ENCODE peak calls at places on chromosomes 1 and 21, in eight cellular contexts. D is activated T-cell treated with anti-CD3 and anti-CD28 coated beads, Interleukin-2, amount 50 U/mL, for 72 hours; J is ACHN; M is sigmoid colon; B is NB4; U is ureter; I is stimulated activated naive B cell treated with anti-CD40 and anti-IgM and Interleukin-4, amounts not matched to agents 10 μg/mL and 1 μg/mL and 100 μg/mL, for 72 hours; Y is AG04450. G is an unnamed sample.

GRCh38 chr1:216723274-216723780 is at the start of gene ESRRG:
- DNase-seq in D (no peak), J (peak), M (no peak), B (no peak), U (peak), I (no peak), Y (no peak), G (peak)

GRCh38 chr1:38746966-38747600 is 112.5 kb downstream of the RRAGC start:
- DNase-seq in D (no peak), J (no peak), M (no peak), B (no peak), U (no peak), I (no peak), Y (no peak), G (peak)

GRCh38 chr21:42570841-42571387 is 57.3 kb downstream of the SLC37A1 start:
- DNase-seq in D (no peak), J (no peak), M (peak), B (no peak), U (peak), I (no peak), Y (no peak), G (peak)

GRCh38 chr1:54481201-54481884 is 66.7 kb upstream of the ACOT11 start:
- DNase-seq in D (no peak), J (no peak), M (no peak), B (no peak), U (no peak), I (no peak), Y (no peak), G (no peak)

GRCh38 chr1:198909973-198910372 is 271.1 kb downstream of the PTPRC start:
- DNase-seq in D (no peak), J (no peak), M (no peak), B (no peak), U (no peak), I (no peak), Y (no peak), G (no peak)

GRCh38 chr1:166185526-166185925 is 18.7 kb upstream of the FAM78B start:
- DNase-seq in D (no peak), J (no peak), M (no peak), B (no peak), U (no peak), I (no peak), Y (no peak), G (no peak)

GRCh38 chr1:2574350-2574749 is 12.2 kb upstream of the PRXL2B start:
- DNase-seq in D (no peak), J (no peak), M (no peak), B (no peak), U (no peak), I (no peak), Y (no peak), G (no peak)

GRCh38 chr1:203534526-203534925 is 40.6 kb downstream of the OPTC start:
- DNase-seq in D (no peak), J (peak), M (peak), B (no peak), U (peak), I (no peak), Y (peak), G (no peak)

GRCh38 chr1:32715901-32716311 is 13.3 kb upstream of the SYNC start:
- DNase-seq in D (no peak), J (no peak), M (no peak), B (no peak), U (no peak), I (no peak), Y (no peak), G (no peak)

GRCh38 chr1:12527564-12527963 is 90.4 kb downstream of the DHRS3 start:
- DNase-seq in D (no peak), J (no peak), M (peak), B (no peak), U (no peak), I (no peak), Y (no peak), G (no peak)

GRCh38 chr1:21700094-21700493 is 30.9 kb upstream of the RAP1GAP start:
- DNase-seq in D (no peak), J (no peak), M (no peak), B (no peak), U (no peak), I (no peak), Y (no peak), G (no peak)

GRCh38 chr21:41830764-41831452 is 48.2 kb downstream of the PRDM15 start:
- DNase-seq in D (no peak), J (no peak), M (no peak), B (no peak), U (no peak), I (no peak), Y (no peak), G (no peak)

GRCh38 chr1:86706018-86706417 is 1.6 kb downstream of the SH3GLB1 start:
- DNase-seq in D (no peak), J (no peak), M (no peak), B (no peak), U (no peak), I (no peak), Y (no peak), G (peak)

GRCh38 chr1:224287714-224288113 is 42.3 kb downstream of the NVL start:
- DNase-seq in D (no peak), J (no peak), M (no peak), B (no peak), U (no peak), I (no peak), Y (no peak), G (no peak)

GRCh38 chr1:229349463-229350385 is 6.9 kb upstream of the CCSAP start:
- DNase-seq in D (no peak), J (no peak), M (no peak), B (no peak), U (no peak), I (no peak), Y (no peak), G (no peak)

GRCh38 chr21:14530574-14530973 is 15.5 kb downstream of the SAMSN1 start:
- DNase-seq in D (no peak), J (no peak), M (no peak), B (peak), U (no peak), I (no peak), Y (no peak), G (no peak)

GRCh38 chr21:42566524-42567180 is 53.0 kb downstream of the SLC37A1 start:
- DNase-seq in D (no peak), J (no peak), M (peak), B (no peak), U (no peak), I (no peak), Y (no peak), G (no peak)

GRCh38 chr1:227902641-227902990 is 45.1 kb downstream of the WNT9A start:
- DNase-seq in D (no peak), J (no peak), M (peak), B (no peak), U (no peak), I (no peak), Y (no peak), G (no peak)

GRCh38 chr21:43267391-43268085 is 98.7 kb downstream of the CRYAA start:
- DNase-seq in D (no peak), J (no peak), M (no peak), B (no peak), U (no peak), I (no peak), Y (no peak), G (no peak)

GRCh38 chr1:160058087-160058486 is 11.9 kb downstream of the KCNJ10 start:
- DNase-seq in D (no peak), J (peak), M (no peak), B (no peak), U (no peak), I (no peak), Y (no peak), G (no peak)

GRCh38 chr1:43582162-43582566 is 51.5 kb downstream of the PTPRF start:
- DNase-seq in D (peak), J (peak), M (no peak), B (peak), U (peak), I (no peak), Y (peak), G (no peak)

GRCh38 chr1:184684285-184685077 is 70.2 kb downstream of the EDEM3 start:
- DNase-seq in D (no peak), J (no peak), M (no peak), B (no peak), U (no peak), I (no peak), Y (no peak), G (no peak)

GRCh38 chr21:25563399-25564116 is 43.7 kb downstream of the MRPL39 start:
- DNase-seq in D (peak), J (no peak), M (no peak), B (peak), U (no peak), I (no peak), Y (no peak), G (no peak)

GRCh38 chr1:14767075-14767474 is 168.6 kb downstream of the KAZN start:
- DNase-seq in D (no peak), J (no peak), M (no peak), B (no peak), U (no peak), I (no peak), Y (no peak), G (peak)

GRCh38 chr21:34702341-34702807 is 33.6 kb downstream of the CLIC6 start:
- DNase-seq in D (no peak), J (no peak), M (peak), B (no peak), U (no peak), I (no peak), Y (peak), G (no peak)

GRCh38 chr1:5998906-5999301 is 6.7 kb upstream of the NPHP4 start:
- DNase-seq in D (no peak), J (no peak), M (peak), B (no peak), U (no peak), I (no peak), Y (no peak), G (no peak)

GRCh38 chr1:156282143-156282478 is 514 bp downstream of the SMG5 start:
- DNase-seq in D (no peak), J (peak), M (no peak), B (no peak), U (no peak), I (no peak), Y (no peak), G (no peak)

G was measured in left kidney.